ENCODE peak calls at places on chromosomes 3 and 15, in six cellular contexts. R, Z, I, X, F and O are unnamed samples.

GRCh38 chr15:100105101-100105500 is 236.7 kb downstream of the ADAMTS17 start:
- DNase-seq in R (no peak), Z (peak; percentile 34), I (no peak), X (no peak), F (no peak), O (no peak)

GRCh38 chr3:66080167-66080566 is 41.4 kb upstream of the MAGI1 start:
- DNase-seq in R (no peak), Z (no peak), I (no peak), X (no peak), F (no peak), O (no peak)

GRCh38 chr15:48324949-48325348 is 6.3 kb upstream of the DUT start:
- DNase-seq in R (no peak), Z (no peak), I (no peak), X (no peak), F (no peak), O (no peak)

GRCh38 chr15:89599021-89599420 is 23.8 kb downstream of the TICRR start:
- DNase-seq in R (no peak), Z (no peak), I (no peak), X (no peak), F (no peak), O (no peak)

GRCh38 chr3:7581831-7582230 is 720.9 kb downstream of the GRM7 start:
- DNase-seq in R (no peak), Z (no peak), I (no peak), X (no peak), F (no peak), O (no peak)

GRCh38 chr15:37096878-37097568 is 3.3 kb downstream of the MEIS2 start:
- DNase-seq in R (peak; percentile 54), Z (no peak), I (no peak), X (no peak), F (peak; percentile 26), O (no peak)

GRCh38 chr3:190081387-190081786 is 39.3 kb downstream of the P3H2 start:
- DNase-seq in R (no peak), Z (no peak), I (no peak), X (no peak), F (no peak), O (no peak)

GRCh38 chr3:102748646-102749045 is 313.8 kb downstream of the ZPLD1 start:
- DNase-seq in R (no peak), Z (no peak), I (no peak), X (no peak), F (no peak), O (no peak)

GRCh38 chr3:120931593-120931992 is 23.6 kb downstream of the STXBP5L start:
- DNase-seq in R (no peak), Z (no peak), I (no peak), X (no peak), F (no peak), O (no peak)

GRCh38 chr3:122636697-122637096 is 43.9 kb upstream of the PARP14 start:
- DNase-seq in R (no peak), Z (no peak), I (no peak), X (no peak), F (no peak), O (no peak)

GRCh38 chr3:3177861-3178497 is 1.5 kb downstream of the CRBN start:
- DNase-seq in R (no peak), Z (no peak), I (no peak), X (no peak), F (peak; percentile 12), O (no peak)

GRCh38 chr15:56244811-56245576 is 1.3 kb upstream of the RFX7 start:
- DNase-seq in R (no peak), Z (peak; percentile 63), I (peak; percentile 51), X (no peak), F (no peak), O (peak; percentile 42)

GRCh38 chr3:126373682-126374601 is 16.7 kb upstream of the KLF15 start:
- DNase-seq in R (no peak), Z (peak; percentile 64), I (no peak), X (no peak), F (peak; percentile 43), O (no peak)

GRCh38 chr15:42349178-42349577 is 10.1 kb upstream of the CAPN3 start:
- DNase-seq in R (no peak), Z (no peak), I (no peak), X (no peak), F (peak; percentile 65), O (no peak)

GRCh38 chr3:127665586-127665985 is 7.2 kb upstream of the ABTB1 start:
- DNase-seq in R (no peak), Z (peak; percentile 12), I (no peak), X (no peak), F (no peak), O (no peak)

GRCh38 chr3:56917740-56918568 is 116.2 kb upstream of the ARHGEF3 start:
- DNase-seq in R (no peak), Z (no peak), I (no peak), X (no peak), F (no peak), O (no peak)

GRCh38 chr15:57769266-57769665 is 62.8 kb downstream of the POLR2M start:
- DNase-seq in R (no peak), Z (peak; percentile 86), I (no peak), X (peak; percentile 72), F (peak; percentile 33), O (no peak)

GRCh38 chr3:12841970-12842328 is 584 bp upstream of the RPL32 start:
- DNase-seq in R (no peak), Z (no peak), I (no peak), X (no peak), F (no peak), O (no peak)

GRCh38 chr15:74228723-74229081 is 7.4 kb upstream of the CCDC33 start:
- DNase-seq in R (peak; percentile 87), Z (no peak), I (no peak), X (no peak), F (peak; percentile 12), O (no peak)

GRCh38 chr3:43638594-43639447 is 17.0 kb upstream of the ANO10 start:
- DNase-seq in R (no peak), Z (no peak), I (no peak), X (no peak), F (peak; percentile 34), O (peak; percentile 60)

DNA sequence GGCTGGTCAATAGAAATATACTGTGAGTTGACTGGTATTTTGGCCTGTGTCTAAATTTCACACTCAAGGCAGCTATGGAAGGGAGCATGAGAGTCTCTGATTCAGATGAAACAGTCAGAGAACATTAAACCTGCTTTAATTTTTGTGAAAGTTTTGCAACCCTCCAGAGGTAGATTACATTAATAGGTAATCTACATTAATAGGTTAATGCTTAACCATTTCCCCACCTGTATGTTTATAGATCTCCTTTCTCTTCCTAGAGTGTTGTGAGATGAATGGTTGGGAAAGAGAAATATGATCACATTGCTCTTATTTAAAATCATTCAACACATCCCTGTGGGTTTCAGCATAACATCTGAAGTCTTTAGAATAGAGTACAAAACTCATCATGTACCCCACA is 586.9 kb upstream of the DPPA4 start:
- DNase-seq in R (no peak), Z (no peak), I (no peak), X (no peak), F (no peak), O (no peak)
- H3K27ac ChIP-seq in R (peak overlapping the region; percentile 38), Z (no peak overlapping the region), I (no peak overlapping the region), X (no peak overlapping the region), F (no peak overlapping the region), O (no peak overlapping the region)

GRCh38 chr15:81289910-81290309 is 34.0 kb downstream of the STARD5 start:
- DNase-seq in R (no peak), Z (no peak), I (no peak), X (no peak), F (peak; percentile 38), O (no peak)

GRCh38 chr15:81285461-81285860 is 38.5 kb downstream of the STARD5 start:
- DNase-seq in R (no peak), Z (peak; percentile 33), I (no peak), X (no peak), F (no peak), O (no peak)

GRCh38 chr15:81288040-81288439 is 35.9 kb downstream of the STARD5 start:
- DNase-seq in R (no peak), Z (peak; percentile 35), I (no peak), X (no peak), F (no peak), O (no peak)

GRCh38 chr15:81291916-81292424 is 32.0 kb downstream of the STARD5 start:
- DNase-seq in R (no peak), Z (peak; percentile 31), I (no peak), X (no peak), F (no peak), O (no peak)

DNA sequence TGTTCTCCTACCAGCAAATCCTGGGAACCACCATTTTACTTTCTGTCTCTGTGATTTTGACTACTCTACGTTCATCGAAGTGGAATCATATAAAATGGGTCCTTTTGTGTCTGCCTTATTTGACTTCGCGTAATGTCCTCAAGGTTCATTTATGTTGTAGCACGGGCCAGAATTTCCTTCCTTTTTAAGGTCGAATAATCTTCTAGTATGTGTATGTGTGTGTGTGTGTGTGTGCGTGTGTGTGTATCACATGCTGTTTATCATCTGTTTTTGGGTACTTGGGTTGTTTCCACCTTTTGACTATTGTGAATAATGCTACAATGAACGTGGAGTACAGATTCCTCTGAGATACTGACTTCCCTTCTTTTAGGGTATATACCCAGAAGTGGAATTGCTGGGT is 35.3 kb downstream of the STARD5 start:
- DNase-seq in R (no peak), Z (no peak), I (no peak), X (no peak), F (no peak), O (no peak)
- H3K4me1 ChIP-seq in R (no peaks in the 10 kb centered on the region), Z (no peaks in the 10 kb centered on the region), I (no peaks in the 10 kb centered on the region), X (no peaks in the 10 kb centered on the region), F (no peaks in the 10 kb centered on the region), O (peaks cover 16% of the 10 kb centered on the region)

GRCh38 chr15:98778960-98779359 is 130.6 kb downstream of the IGF1R start:
- DNase-seq in R (no peak), Z (no peak), I (no peak), X (no peak), F (no peak), O (no peak)
- H3K27ac ChIP-seq in R (no peak overlapping the region), Z (peak overlapping the region; percentile 28), I (peak overlapping the region; percentile 19), X (no peak overlapping the region), F (no peak overlapping the region), O (no peak overlapping the region)

DNA sequence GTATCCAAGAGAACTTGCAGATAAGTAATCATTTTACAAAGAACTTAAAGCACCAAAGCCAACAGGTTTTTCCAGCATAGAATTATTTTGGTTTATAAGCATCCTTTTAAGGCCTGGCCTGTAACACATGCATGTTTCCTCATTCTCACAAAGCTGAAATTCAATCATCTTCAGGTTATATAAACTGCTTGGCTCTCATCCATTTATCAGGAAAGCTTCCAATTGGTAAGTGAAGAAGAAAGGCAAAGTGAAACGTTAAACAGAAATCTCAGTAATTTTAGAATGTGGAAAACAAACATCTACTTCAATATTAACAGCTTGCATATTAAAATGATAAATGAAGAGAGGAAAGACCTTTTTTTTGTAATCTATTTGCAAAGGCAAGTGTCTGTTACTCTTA is 1.6 kb downstream of the SERP1 start:
- DNase-seq in R (no peak), Z (no peak), I (no peak), X (no peak), F (peak; percentile 47), O (no peak)
- H3K4me1 ChIP-seq in R (peaks cover 5% of the 10 kb centered on the region), Z (no peaks in the 10 kb centered on the region), I (peaks cover 46% of the 10 kb centered on the region), X (peaks cover 39% of the 10 kb centered on the region), F (no peaks in the 10 kb centered on the region), O (peaks cover 54% of the 10 kb centered on the region)

GRCh38 chr15:69305933-69306568 is 7.3 kb downstream of the PAQR5 start:
- DNase-seq in R (no peak), Z (no peak), I (no peak), X (no peak), F (no peak), O (no peak)
- H3K27ac ChIP-seq in R (peak overlapping the region; percentile 85), Z (no peak overlapping the region), I (peak overlapping the region; percentile 58), X (no peak overlapping the region), F (peak overlapping the region; percentile 87), O (peak overlapping the region; percentile 33)

GRCh38 chr3:52681610-52682009 is 4.1 kb downstream of the PBRM1 start:
- DNase-seq in R (no peak), Z (no peak), I (no peak), X (no peak), F (no peak), O (no peak)
- H3K4me1 ChIP-seq in R (no peaks in the 10 kb centered on the region), Z (peaks cover under 1% of the 10 kb centered on the region), I (peaks cover 39% of the 10 kb centered on the region), X (peaks cover 36% of the 10 kb centered on the region), F (peaks cover 9% of the 10 kb centered on the region), O (peaks cover 55% of the 10 kb centered on the region)